ENCODE peak calls at places on chromosome 19, in eight cellular contexts. K is cardiac muscle cell; V is lung; U is BJ; E is CD8-positive, alpha-beta T cell; A is hepatocyte; R is right lobe of liver; T is left ventricle myocardium inferior. Y is an unnamed sample.

GRCh38 chr19:43774103-43774939 is 6.5 kb downstream of the KCNN4 start:
- DNase-seq in K (peak; percentile 69), V (peak; percentile 74), U (no peak), E (no peak), A (peak; percentile 86), R (peak; percentile 73), T (peak; percentile 68), Y (peak; percentile 39)

GRCh38 chr19:46388311-46389095 is 24.9 kb downstream of the CCDC8 start:
- DNase-seq in K (no peak), V (no peak), U (no peak), E (no peak), A (peak; percentile 1), R (peak; percentile 13), T (no peak), Y (no peak)

GRCh38 chr19:33143897-33144405 is 12.0 kb downstream of the WDR88 start:
- DNase-seq in K (peak; percentile 68), V (peak; percentile 56), U (no peak), E (peak; percentile 60), A (peak; percentile 77), R (peak; percentile 51), T (peak; percentile 49), Y (peak; percentile 27)

GRCh38 chr19:46378268-46378667 is 31.4 kb downstream of the PPP5C start:
- DNase-seq in K (peak; percentile 64), V (no peak), U (peak; percentile 95), E (no peak), A (peak; percentile 30), R (no peak), T (no peak), Y (peak; percentile 14)

GRCh38 chr19:30231408-30232318 is 140.5 kb upstream of the ZNF536 start:
- DNase-seq in K (no peak), V (no peak), U (no peak), E (no peak), A (no peak), R (no peak), T (no peak), Y (no peak)

GRCh38 chr19:19074172-19074905 is 10.5 kb downstream of the SLC25A42 start:
- DNase-seq in K (no peak), V (no peak), U (no peak), E (no peak), A (no peak), R (no peak), T (no peak), Y (no peak)

GRCh38 chr19:35373492-35373891 is 2.6 kb downstream of the GPR42 start:
- DNase-seq in K (no peak), V (no peak), U (no peak), E (no peak), A (no peak), R (no peak), T (no peak), Y (no peak)

GRCh38 chr19:17520865-17521264 is 9.4 kb downstream of the PGLS start:
- DNase-seq in K (no peak), V (no peak), U (no peak), E (no peak), A (no peak), R (no peak), T (no peak), Y (no peak)

GRCh38 chr19:18202759-18203407 is 959 bp downstream of the RAB3A start:
- DNase-seq in K (peak; percentile 29), V (no peak), U (no peak), E (peak; percentile 29), A (peak; percentile 39), R (peak; percentile 46), T (no peak), Y (no peak)

GRCh38 chr19:33640773-33641172 is 19.0 kb downstream of the CHST8 start:
- DNase-seq in K (no peak), V (no peak), U (no peak), E (no peak), A (no peak), R (no peak), T (no peak), Y (no peak)

GRCh38 chr19:31461814-31462539 is 112.7 kb upstream of the TSHZ3 start:
- DNase-seq in K (peak; percentile 56), V (no peak), U (no peak), E (no peak), A (no peak), R (no peak), T (no peak), Y (no peak)

GRCh38 chr19:29944415-29945012 is 2.5 kb downstream of the URI1 start:
- DNase-seq in K (no peak), V (no peak), U (no peak), E (no peak), A (no peak), R (no peak), T (no peak), Y (no peak)

GRCh38 chr19:2255982-2256685 is at the start of gene JSRP1:
- DNase-seq in K (no peak), V (no peak), U (no peak), E (no peak), A (no peak), R (no peak), T (no peak), Y (no peak)

GRCh38 chr19:2259331-2259730 is 3.1 kb upstream of the JSRP1 start:
- DNase-seq in K (no peak), V (no peak), U (no peak), E (no peak), A (no peak), R (no peak), T (no peak), Y (peak; percentile 64)

GRCh38 chr19:2260341-2260751 is 4.1 kb upstream of the JSRP1 start:
- DNase-seq in K (no peak), V (no peak), U (no peak), E (no peak), A (no peak), R (no peak), T (no peak), Y (peak; percentile 50)

GRCh38 chr19:2266183-2266993 is 10.2 kb upstream of the JSRP1 start:
- DNase-seq in K (peak; percentile 91), V (peak; percentile 83), U (no peak), E (no peak), A (no peak), R (peak; percentile 96), T (peak; percentile 89), Y (peak; percentile 53)

DNA sequence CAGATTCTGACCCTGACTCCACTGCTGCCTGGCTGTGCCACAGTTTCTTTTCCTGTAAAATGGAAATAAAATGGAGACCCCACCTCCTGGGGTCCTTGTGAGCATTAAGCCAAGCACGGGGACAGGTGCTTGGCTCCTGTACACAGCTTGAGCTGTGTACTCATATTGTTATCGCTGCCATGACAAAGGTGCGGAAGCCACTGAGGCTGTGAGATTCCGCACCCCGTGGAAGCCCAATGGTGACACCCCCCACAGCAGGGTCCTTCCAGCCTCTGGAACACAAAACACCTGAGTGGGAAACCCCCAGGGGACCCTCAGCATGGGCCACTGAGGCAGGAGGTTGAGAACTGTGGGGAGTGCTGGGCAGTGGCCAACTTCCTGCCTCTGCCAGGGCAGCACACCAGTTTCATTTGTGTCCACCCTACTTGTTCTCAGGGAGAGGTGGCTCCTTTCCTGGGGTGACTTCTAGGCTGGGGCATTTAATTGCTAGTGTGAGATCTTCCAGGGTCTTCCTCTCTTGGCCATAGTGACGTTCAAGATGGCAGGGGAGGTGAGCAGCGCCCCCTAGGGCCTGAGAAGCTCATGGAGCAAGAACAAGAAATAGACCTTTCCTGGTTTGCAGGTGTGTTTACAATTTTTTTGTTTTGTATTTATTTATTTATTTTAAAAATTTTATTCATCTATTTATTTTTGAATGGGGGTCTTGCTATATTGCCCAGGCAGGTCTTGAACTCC is 5.4 kb upstream of the JSRP1 start:
- DNase-seq in K (peak; percentile 56), V (no peak), U (no peak), E (peak; percentile 59), A (no peak), R (no peak), T (no peak), Y (no peak)
- TF ChIP-seq CTCF in K (peak; percentile 73), V (no peak), U (peak; percentile 68), E (peak; percentile 58), A (peak; percentile 42), R (peak; percentile 54), T (peak; percentile 65), Y (peak; percentile 60)

DNA sequence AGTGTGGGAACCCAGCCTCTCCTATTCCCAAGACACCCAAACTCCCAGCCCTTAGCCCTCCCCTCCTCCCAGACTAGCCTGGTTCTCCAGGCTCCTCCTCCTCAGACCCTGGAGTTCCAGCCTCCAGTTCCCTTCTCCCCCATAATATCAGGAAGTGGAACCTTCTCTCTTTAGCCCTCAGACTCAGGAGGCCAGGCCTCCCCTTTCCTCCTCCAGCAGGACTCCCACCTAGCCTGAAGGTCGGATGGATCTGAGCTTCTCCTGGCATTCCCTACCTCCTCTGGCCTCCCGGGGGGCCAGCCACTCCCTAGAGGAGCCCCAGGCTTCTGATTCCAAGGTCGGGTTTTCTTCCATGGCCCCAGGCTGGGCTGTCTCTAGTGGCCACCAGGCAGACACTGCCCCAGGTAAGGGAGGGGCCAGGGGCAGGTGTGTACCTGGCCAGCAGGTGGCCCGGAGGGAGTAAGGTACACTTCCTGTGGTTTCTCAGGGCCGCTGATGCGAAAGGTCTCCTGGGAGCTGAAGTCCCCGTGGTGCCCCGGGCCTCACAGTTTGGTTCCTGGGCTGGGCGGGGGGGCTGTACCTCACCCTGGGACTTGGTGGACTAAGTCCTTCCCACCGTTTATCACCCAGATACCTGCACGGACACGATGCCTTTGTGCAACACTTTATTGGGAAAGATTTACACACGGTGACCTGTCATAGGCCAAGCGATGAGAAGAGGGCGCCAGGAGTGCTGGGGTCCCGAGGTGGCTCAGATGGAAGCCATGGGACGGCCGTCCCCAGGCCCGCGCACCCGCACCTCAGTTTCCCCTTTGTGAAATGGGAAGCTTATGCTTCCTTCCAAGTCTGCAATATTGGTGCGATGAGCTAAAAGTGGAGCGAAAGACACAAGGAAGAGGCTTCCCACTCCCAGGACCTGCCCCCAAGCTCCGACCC is at the start of gene TMC4:
- DNase-seq in K (peak; percentile 62), V (peak; percentile 76), U (no peak), E (no peak), A (peak; percentile 93), R (no peak), T (no peak), Y (peak; percentile 80)
- H3K4me3 ChIP-seq in K (no peak within 1 kb of the TSS), V (peak within 1 kb of the TSS; percentile 50), U (no peak within 1 kb of the TSS), E (no peak within 1 kb of the TSS), A (peak within 1 kb of the TSS; percentile 32), R (no peak within 1 kb of the TSS), T (peak within 1 kb of the TSS; percentile 48), Y (peak within 1 kb of the TSS; percentile 59)

GRCh38 chr19:49106648-49107135 is 7.5 kb upstream of the LIN7B start:
- DNase-seq in K (peak; percentile 54), V (no peak), U (no peak), E (peak; percentile 70), A (peak; percentile 71), R (peak; percentile 65), T (peak; percentile 48), Y (peak; percentile 70)
- H3K36me3 ChIP-seq in K (peaks cover 43% of the 10 kb centered on the region), V (peaks cover 17% of the 10 kb centered on the region), U (peaks cover 46% of the 10 kb centered on the region), E (peaks cover 40% of the 10 kb centered on the region), A (no peaks in the 10 kb centered on the region), R (peaks cover 38% of the 10 kb centered on the region), T (peaks cover 74% of the 10 kb centered on the region), Y (peaks cover 43% of the 10 kb centered on the region)

DNA sequence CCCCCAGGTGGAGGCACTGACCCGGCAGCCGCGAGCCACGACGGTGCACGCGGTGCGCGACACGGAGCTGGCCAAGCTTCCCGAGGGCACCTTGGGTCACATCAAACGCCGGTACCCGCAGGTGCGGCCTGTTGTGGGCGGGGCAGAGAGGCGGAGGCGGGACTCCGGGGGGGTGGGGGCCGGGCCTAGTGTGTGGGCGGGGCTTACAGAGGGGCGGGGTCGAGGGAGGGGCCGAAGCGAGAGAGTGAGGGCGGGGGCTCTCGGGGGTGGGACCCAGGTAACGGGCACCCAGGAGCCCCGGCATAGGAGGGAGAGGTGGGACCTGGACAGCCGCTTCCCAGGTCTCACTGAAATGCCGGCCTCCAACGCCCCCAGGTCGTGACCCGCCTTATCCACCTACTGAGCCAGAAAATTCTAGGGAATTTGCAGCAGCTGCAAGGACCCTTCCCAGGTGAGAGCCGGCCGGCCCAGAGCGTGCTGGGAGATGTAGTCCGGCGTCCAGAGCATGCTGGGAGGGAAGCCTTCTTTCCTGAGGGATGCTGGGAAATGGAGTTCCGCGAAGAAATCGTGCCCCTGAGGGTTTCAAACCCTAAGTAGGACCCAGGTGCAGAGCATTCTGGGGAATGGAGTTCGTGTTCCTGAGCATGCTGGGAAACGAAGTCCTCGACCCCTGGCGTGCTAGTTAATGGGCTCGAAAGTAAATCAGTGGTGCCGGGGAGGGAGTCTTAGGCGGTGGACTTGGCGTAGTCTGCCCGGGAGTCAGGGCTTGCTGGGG is 15.7 kb downstream of the PNPLA6 start:
- DNase-seq in K (peak; percentile 83), V (peak; percentile 88), U (no peak), E (peak; percentile 24), A (peak; percentile 86), R (no peak), T (peak; percentile 62), Y (peak; percentile 54)
- TF ChIP-seq CTCF in K (no peak), V (no peak), U (no peak), E (no peak), A (no peak), R (no peak), T (no peak), Y (no peak)